ENCODE peak calls at places on chromosomes 6 and 20, in ten cellular contexts. N is NCI-H1092; Y is GM10248; P is HT1080; M is testis; K is CD4-positive, alpha-beta T cell; G is cardiac septum; D is HCT116; X is AG08396; I is stimulated activated CD8-positive, alpha-beta memory T cell treated with anti-CD3 and anti-CD28 coated beads, Interleukin-4, amount 100 ng/mL, for 1 hour. E is an unnamed sample.

GRCh38 chr20:62723351-62723750 is 14.7 kb downstream of the NTSR1 start:
- DNase-seq in N (peak), Y (no peak), P (peak), M (no peak), K (no peak), G (no peak), D (no peak), X (no peak), I (no peak), E (no peak)

GRCh38 chr6:6405031-6405430 is 84.6 kb upstream of the F13A1 start:
- DNase-seq in N (no peak), Y (no peak), P (no peak), M (no peak), K (no peak), G (no peak), D (no peak), X (no peak), I (no peak), E (no peak)

GRCh38 chr6:159540152-159540551 is 152.9 kb downstream of the SOD2 start:
- DNase-seq in N (no peak), Y (no peak), P (peak), M (no peak), K (no peak), G (no peak), D (peak), X (no peak), I (no peak), E (no peak)

GRCh38 chr6:142356271-142356938 is 54.6 kb downstream of the ADGRG6 start:
- DNase-seq in N (no peak), Y (no peak), P (no peak), M (no peak), K (no peak), G (no peak), D (no peak), X (peak), I (no peak), E (no peak)

GRCh38 chr20:32678948-32679347 is 5.2 kb upstream of the C20orf203 start:
- DNase-seq in N (no peak), Y (no peak), P (no peak), M (no peak), K (no peak), G (no peak), D (no peak), X (peak), I (no peak), E (no peak)

GRCh38 chr20:59696476-59696875 is 92.1 kb downstream of the PHACTR3 start:
- DNase-seq in N (no peak), Y (no peak), P (no peak), M (no peak), K (no peak), G (no peak), D (no peak), X (no peak), I (no peak), E (no peak)

GRCh38 chr6:42321976-42322375 is 104.3 kb upstream of the MRPS10 start:
- DNase-seq in N (no peak), Y (no peak), P (no peak), M (no peak), K (no peak), G (no peak), D (no peak), X (no peak), I (no peak), E (no peak)

GRCh38 chr6:73451166-73452106 is 661 bp downstream of the CGAS start:
- DNase-seq in N (no peak), Y (peak), P (peak), M (peak), K (peak), G (peak), D (no peak), X (peak), I (peak), E (no peak)

GRCh38 chr6:130575971-130576370 is 210.2 kb downstream of the TMEM200A start:
- DNase-seq in N (no peak), Y (peak), P (no peak), M (no peak), K (peak), G (no peak), D (no peak), X (no peak), I (no peak), E (no peak)

GRCh38 chr6:155171109-155171746 is 92.6 kb upstream of the CLDN20 start:
- DNase-seq in N (no peak), Y (peak), P (peak), M (no peak), K (peak), G (no peak), D (peak), X (peak), I (no peak), E (peak)

GRCh38 chr20:14622796-14623195 is 285.4 kb upstream of the FLRT3 start:
- DNase-seq in N (no peak), Y (no peak), P (peak), M (no peak), K (no peak), G (no peak), D (peak), X (peak), I (no peak), E (no peak)

GRCh38 chr20:19828233-19828632 is 70.2 kb downstream of the RIN2 start:
- DNase-seq in N (no peak), Y (peak), P (peak), M (no peak), K (no peak), G (no peak), D (peak), X (no peak), I (no peak), E (no peak)

GRCh38 chr20:42191140-42191860 is 573.1 kb upstream of the CHD6 start:
- DNase-seq in N (no peak), Y (no peak), P (peak), M (no peak), K (no peak), G (no peak), D (no peak), X (no peak), I (no peak), E (no peak)

GRCh38 chr20:54028276-54029011 is 42.0 kb downstream of the BCAS1 start:
- DNase-seq in N (no peak), Y (no peak), P (no peak), M (no peak), K (no peak), G (no peak), D (no peak), X (no peak), I (no peak), E (no peak)

GRCh38 chr20:9021699-9022098 is 47.2 kb upstream of the PLCB4 start:
- DNase-seq in N (no peak), Y (no peak), P (peak), M (peak), K (no peak), G (no peak), D (no peak), X (no peak), I (no peak), E (peak)

GRCh38 chr6:18350271-18350670 is 36.9 kb upstream of the RNF144B start:
- DNase-seq in N (no peak), Y (no peak), P (no peak), M (no peak), K (no peak), G (no peak), D (no peak), X (no peak), I (no peak), E (no peak)

GRCh38 chr20:18712877-18713276 is 100.7 kb upstream of the SCP2D1 start:
- DNase-seq in N (no peak), Y (no peak), P (no peak), M (no peak), K (no peak), G (no peak), D (no peak), X (no peak), I (no peak), E (no peak)

GRCh38 chr6:19538086-19538485 is 299.1 kb upstream of the ID4 start:
- DNase-seq in N (peak), Y (no peak), P (no peak), M (no peak), K (no peak), G (no peak), D (no peak), X (no peak), I (no peak), E (no peak)

GRCh38 chr20:38640486-38640885 is 38.9 kb downstream of the ARHGAP40 start:
- DNase-seq in N (no peak), Y (no peak), P (no peak), M (no peak), K (no peak), G (no peak), D (no peak), X (no peak), I (no peak), E (no peak)

GRCh38 chr6:98847392-98847766 is 13.0 kb downstream of the POU3F2 start:
- DNase-seq in N (no peak), Y (no peak), P (no peak), M (no peak), K (no peak), G (no peak), D (no peak), X (no peak), I (no peak), E (no peak)

GRCh38 chr6:32177182-32177787 is 920 bp upstream of the RNF5 start:
- DNase-seq in N (peak), Y (no peak), P (peak), M (no peak), K (no peak), G (no peak), D (no peak), X (no peak), I (no peak), E (no peak)

E was measured in retinal pigment epithelial cell.